ENCODE peak calls at places on chromosome 18, in nine cellular contexts. F is sigmoid colon, D is neural progenitor cell, L is A549, S is keratinocyte, N is endothelial cell of umbilical vein, P is lower lobe of right lung, Y is gastrocnemius medialis, M is right lobe of liver. J is an unnamed sample.

GRCh38 chr18:77899972-77900754 is 650.5 kb downstream of the GALR1 start:
- DNase-seq in F (no peak), D (peak; percentile 89), L (peak; percentile 33), S (no peak), N (no peak), P (no peak), Y (no peak), M (peak; percentile 47), J (peak; percentile 33)

GRCh38 chr18:79611040-79611681 is 68.4 kb upstream of the CTDP1 start:
- DNase-seq in F (peak; percentile 62), D (no peak), L (peak; percentile 4), S (peak; percentile 13), N (peak; percentile 71), P (peak; percentile 22), Y (no peak), M (peak; percentile 19), J (no peak)

GRCh38 chr18:6781179-6781714 is 51.7 kb downstream of the ARHGAP28 start:
- DNase-seq in F (no peak), D (no peak), L (no peak), S (no peak), N (peak; percentile 62), P (no peak), Y (no peak), M (no peak), J (peak; percentile 75)

GRCh38 chr18:11950824-11951223 is 30.5 kb upstream of the IMPA2 start:
- DNase-seq in F (no peak), D (no peak), L (no peak), S (no peak), N (no peak), P (no peak), Y (no peak), M (no peak), J (no peak)

GRCh38 chr18:14900435-14900834 is 152.5 kb downstream of the ANKRD30B start:
- DNase-seq in F (no peak), D (no peak), L (no peak), S (no peak), N (no peak), P (no peak), Y (no peak), M (no peak), J (no peak)

GRCh38 chr18:2573408-2573807 is 2.1 kb downstream of the NDC80 start:
- DNase-seq in F (no peak), D (no peak), L (no peak), S (no peak), N (peak; percentile 17), P (no peak), Y (no peak), M (no peak), J (no peak)

GRCh38 chr18:9947248-9947647 is 33.4 kb downstream of the VAPA start:
- DNase-seq in F (no peak), D (no peak), L (no peak), S (no peak), N (no peak), P (no peak), Y (no peak), M (no peak), J (no peak)

GRCh38 chr18:3153107-3153704 is 66.6 kb downstream of the MYOM1 start:
- DNase-seq in F (no peak), D (no peak), L (no peak), S (no peak), N (peak; percentile 42), P (no peak), Y (no peak), M (no peak), J (no peak)

GRCh38 chr18:22172594-22173049 is 3.2 kb downstream of the GATA6 start:
- DNase-seq in F (no peak), D (no peak), L (no peak), S (no peak), N (peak; percentile 71), P (peak; percentile 51), Y (no peak), M (no peak), J (no peak)
- H3K4me3 ChIP-seq in F (no peak overlapping the region), D (no peak overlapping the region), L (no peak overlapping the region), S (no peak overlapping the region), N (peak overlapping the region; percentile 82), P (peak overlapping the region; percentile 79), Y (no peak overlapping the region), M (peak overlapping the region; percentile 5), J (no peak overlapping the region)

GRCh38 chr18:36211612-36212065 is 24.3 kb downstream of the MOCOS start:
- DNase-seq in F (no peak), D (no peak), L (no peak), S (no peak), N (no peak), P (no peak), Y (no peak), M (no peak), J (no peak)

GRCh38 chr18:36214811-36215210 is 27.5 kb downstream of the MOCOS start:
- DNase-seq in F (no peak), D (no peak), L (no peak), S (no peak), N (no peak), P (no peak), Y (no peak), M (no peak), J (no peak)

GRCh38 chr18:36212978-36213303 is 25.6 kb downstream of the MOCOS start:
- DNase-seq in F (no peak), D (no peak), L (no peak), S (no peak), N (no peak), P (no peak), Y (no peak), M (no peak), J (no peak)

GRCh38 chr18:36215577-36215976 is 28.3 kb downstream of the MOCOS start:
- DNase-seq in F (no peak), D (no peak), L (no peak), S (no peak), N (no peak), P (no peak), Y (no peak), M (no peak), J (no peak)

DNA sequence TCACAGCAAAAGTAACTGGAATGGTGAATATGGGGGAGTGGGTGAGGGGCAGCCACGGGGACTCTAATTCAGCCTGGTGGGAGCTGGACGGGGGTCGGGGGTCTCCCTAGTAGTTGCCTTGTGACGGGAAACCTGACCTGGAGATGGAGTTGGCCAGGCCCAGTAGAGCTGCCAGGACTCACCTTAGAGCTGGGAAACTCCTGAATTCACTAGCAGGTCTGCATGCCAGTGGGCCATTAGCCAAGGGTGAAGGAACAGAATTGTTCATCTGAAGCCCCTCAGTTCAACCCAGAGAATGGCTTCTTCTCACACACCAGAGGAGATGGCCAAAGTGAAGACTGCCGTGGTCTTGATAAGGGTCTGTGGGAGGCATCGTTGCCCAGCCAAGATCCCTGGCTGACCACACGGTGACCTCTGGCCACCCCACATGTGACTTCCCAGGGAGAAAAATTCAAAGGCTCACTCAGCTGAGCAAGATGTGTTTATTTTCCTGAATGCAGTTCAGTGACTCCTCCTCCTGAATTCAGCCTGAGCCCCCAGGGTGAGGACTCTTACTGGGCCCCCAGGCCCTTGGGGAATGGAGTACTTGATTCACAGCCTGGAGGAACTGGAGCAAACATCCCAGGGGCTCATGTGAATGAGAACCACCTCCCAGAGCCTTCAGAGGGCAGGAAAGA is 25.1 kb downstream of the MOCOS start:
- DNase-seq in F (no peak), D (peak; percentile 27), L (no peak), S (no peak), N (no peak), P (no peak), Y (no peak), M (no peak), J (no peak)
- TF ChIP-seq CTCF in F (no peak), D (peak; percentile 13), L (no peak), S (no peak), N (no peak), P (no peak), Y (no peak), M (no peak), J (no peak)

GRCh38 chr18:48545690-48546365 is 7.0 kb downstream of the CTIF start:
- DNase-seq in F (peak; percentile 90), D (peak; percentile 95), L (peak; percentile 19), S (no peak), N (peak; percentile 92), P (peak; percentile 51), Y (peak; percentile 23), M (peak; percentile 58), J (peak; percentile 79)

GRCh38 chr18:48542513-48543181 is 3.8 kb downstream of the CTIF start:
- DNase-seq in F (no peak), D (no peak), L (no peak), S (no peak), N (no peak), P (no peak), Y (no peak), M (no peak), J (no peak)

GRCh38 chr18:48544661-48545415 is 6.0 kb downstream of the CTIF start:
- DNase-seq in F (no peak), D (no peak), L (no peak), S (no peak), N (no peak), P (no peak), Y (no peak), M (no peak), J (no peak)

GRCh38 chr18:48543228-48543627 is 4.4 kb downstream of the CTIF start:
- DNase-seq in F (no peak), D (peak; percentile 36), L (no peak), S (no peak), N (no peak), P (no peak), Y (no peak), M (no peak), J (no peak)

DNA sequence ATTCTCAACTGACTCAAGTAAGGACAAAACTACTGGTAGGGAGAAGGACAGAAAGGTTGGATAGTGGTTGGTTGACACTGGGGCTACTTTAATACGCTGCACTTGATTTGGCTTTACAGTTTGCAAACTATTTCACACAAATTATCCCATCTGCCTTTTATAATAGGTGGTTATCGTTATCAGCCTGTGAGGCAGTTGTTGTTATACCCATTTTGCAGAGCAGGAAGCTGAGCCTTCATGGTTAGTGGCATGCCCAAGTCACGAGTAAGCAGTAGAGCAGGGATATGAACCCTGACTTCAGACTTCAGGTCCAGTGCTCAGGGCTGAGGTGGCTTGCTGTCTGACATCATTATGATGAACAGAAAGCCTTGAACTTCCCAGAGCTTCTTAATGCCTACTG is 5.3 kb downstream of the CTIF start:
- DNase-seq in F (no peak), D (no peak), L (no peak), S (no peak), N (no peak), P (no peak), Y (no peak), M (no peak), J (no peak)
- H3K4me1 ChIP-seq in F (peaks cover 78% of the 10 kb centered on the region), D (peaks cover 38% of the 10 kb centered on the region), L (peaks cover 69% of the 10 kb centered on the region), S (peaks cover 68% of the 10 kb centered on the region), N (peaks cover 33% of the 10 kb centered on the region), P (peaks cover 45% of the 10 kb centered on the region), Y (peaks cover 73% of the 10 kb centered on the region), M (no peaks in the 10 kb centered on the region), J (peaks cover 27% of the 10 kb centered on the region)

GRCh38 chr18:22557160-22557941 is 139.6 kb upstream of the CTAGE1 start:
- DNase-seq in F (no peak), D (peak; percentile 18), L (no peak), S (no peak), N (peak; percentile 44), P (no peak), Y (no peak), M (no peak), J (no peak)

GRCh38 chr18:22560797-22561196 is 143.1 kb upstream of the CTAGE1 start:
- DNase-seq in F (no peak), D (no peak), L (no peak), S (no peak), N (peak; percentile 52), P (no peak), Y (no peak), M (no peak), J (no peak)

GRCh38 chr18:22560283-22560627 is 142.5 kb upstream of the CTAGE1 start:
- DNase-seq in F (no peak), D (no peak), L (no peak), S (no peak), N (peak; percentile 71), P (no peak), Y (no peak), M (no peak), J (no peak)

GRCh38 chr18:22559414-22560282 is 141.9 kb upstream of the CTAGE1 start:
- DNase-seq in F (peak; percentile 73), D (peak; percentile 79), L (peak; percentile 59), S (no peak), N (peak; percentile 84), P (peak; percentile 73), Y (no peak), M (peak; percentile 77), J (peak; percentile 80)

DNA sequence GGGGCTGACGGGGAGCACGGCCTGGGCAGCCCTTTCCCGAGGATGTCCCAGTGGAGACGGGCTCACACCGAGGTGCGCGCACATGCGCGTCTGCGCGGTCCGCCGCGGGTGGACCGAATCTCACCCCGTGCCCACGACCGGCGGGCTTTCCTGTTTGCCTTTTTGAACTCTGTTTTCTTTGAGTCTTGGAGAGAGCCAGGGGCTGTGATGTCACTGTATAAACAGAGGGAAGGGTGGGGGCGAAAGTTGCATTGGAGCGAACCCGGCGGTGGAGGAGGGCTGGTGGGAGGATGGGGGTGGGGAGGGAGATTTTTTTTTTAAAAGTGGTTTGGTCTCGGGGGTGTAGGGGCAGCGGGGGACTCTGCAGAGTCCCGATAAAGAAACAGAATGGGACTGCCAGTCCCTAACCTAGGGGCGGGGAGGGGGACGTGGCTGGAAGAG is 141.2 kb upstream of the CTAGE1 start:
- DNase-seq in F (peak; percentile 66), D (peak; percentile 49), L (peak; percentile 66), S (no peak), N (peak; percentile 91), P (peak; percentile 62), Y (no peak), M (peak; percentile 80), J (peak; percentile 50)
- H3K4me3 ChIP-seq in F (peak overlapping the region; percentile 28), D (peak overlapping the region; percentile 69), L (peak overlapping the region; percentile 63), S (no peak overlapping the region), N (peak overlapping the region; percentile 44), P (peak overlapping the region; percentile 59), Y (peak overlapping the region; percentile 55), M (peak overlapping the region; percentile 47), J (peak overlapping the region; percentile 55)

J was measured in BE2C.